ENCODE peak calls at places on chromosomes 11 and 22, in ten cellular contexts. E, O, C, S, D, B, Z, V, J and H are unnamed samples.

GRCh38 chr22:40654522-40655167 is 18.1 kb upstream of the MRTFA start:
- DNase-seq in B (peak), C (no peak), E (peak), V (peak), D (no peak), S (peak), O (peak), J (peak), Z (peak), H (peak)

GRCh38 chr11:81644239-81644840 is 1089.3 kb downstream of the FAM181B start:
- DNase-seq in C (no peak), D (no peak), B (no peak), E (peak), S (peak), V (peak), Z (no peak), O (peak), J (no peak), H (peak)

GRCh38 chr11:23866641-23867040 is 630.2 kb upstream of the LUZP2 start:
- DNase-seq in B (no peak), S (no peak), O (peak), Z (no peak), D (no peak), J (no peak), C (no peak), V (peak), E (peak), H (no peak)

GRCh38 chr11:10594407-10594806 is 25.9 kb upstream of the LYVE1 start:
- DNase-seq in Z (no peak), O (no peak), B (no peak), D (peak), C (no peak), E (no peak), J (no peak), V (peak), S (no peak), H (no peak)

GRCh38 chr22:42439021-42439420 is 6.8 kb upstream of the NFAM1 start:
- DNase-seq in S (no peak), V (no peak), Z (no peak), B (no peak), J (no peak), D (no peak), E (no peak), C (no peak), O (no peak), H (no peak)

GRCh38 chr11:128342511-128343133 is 244.7 kb downstream of the ETS1 start:
- DNase-seq in J (peak), D (no peak), Z (no peak), B (peak), S (peak), O (peak), C (peak), V (peak), E (peak), H (peak)

GRCh38 chr11:12330491-12331231 is 46.7 kb upstream of the PARVA start:
- DNase-seq in V (peak), C (no peak), S (no peak), J (no peak), E (no peak), O (no peak), B (no peak), Z (peak), D (no peak), H (peak)

GRCh38 chr11:63165710-63166310 is 21.8 kb upstream of the SLC22A24 start:
- DNase-seq in E (peak), B (no peak), V (peak), C (no peak), D (no peak), Z (no peak), S (no peak), O (no peak), J (no peak), H (no peak)

GRCh38 chr11:130449996-130450419 is 1.6 kb downstream of the ADAMTS15 start:
- DNase-seq in V (peak), E (peak), S (peak), J (no peak), Z (no peak), D (peak), O (no peak), B (no peak), C (no peak), H (peak)

GRCh38 chr11:61866231-61866957 is 25.0 kb downstream of the FADS3 start:
- DNase-seq in Z (no peak), S (no peak), C (no peak), D (no peak), E (no peak), B (no peak), V (peak), J (no peak), O (no peak), H (no peak)

GRCh38 chr11:122706261-122706660 is 50.7 kb downstream of the UBASH3B start:
- DNase-seq in V (no peak), C (no peak), S (peak), B (no peak), O (peak), D (peak), J (peak), E (peak), Z (no peak), H (peak)

GRCh38 chr11:35549787-35550186 is 24.4 kb upstream of the PAMR1 start:
- DNase-seq in C (no peak), B (peak), J (peak), Z (no peak), S (peak), O (peak), D (peak), E (peak), V (peak), H (peak)

GRCh38 chr11:111840143-111840542 is 31.2 kb downstream of the ALG9 start:
- DNase-seq in Z (no peak), D (no peak), E (no peak), O (no peak), B (no peak), J (no peak), C (no peak), S (peak), V (no peak), H (no peak)

GRCh38 chr22:46641829-46642266 is 21.7 kb downstream of the GRAMD4 start:
- DNase-seq in S (peak), B (no peak), V (no peak), C (no peak), D (no peak), Z (no peak), J (no peak), O (no peak), E (no peak), H (peak)

GRCh38 chr11:124602193-124602592 is 9.0 kb upstream of the PANX3 start:
- DNase-seq in J (no peak), V (peak), S (no peak), D (no peak), B (no peak), E (peak), O (no peak), C (no peak), Z (no peak), H (no peak)

GRCh38 chr11:6611092-6612007 is 666 bp downstream of the TAF10 start:
- DNase-seq in S (peak), D (no peak), O (no peak), Z (no peak), B (no peak), V (peak), J (no peak), C (no peak), E (peak), H (peak)

GRCh38 chr11:2738551-2739431 is 39.0 kb upstream of the KCNQ1OT1 start:
- DNase-seq in E (no peak), D (no peak), C (no peak), B (no peak), O (no peak), S (no peak), V (no peak), J (no peak), Z (no peak), H (no peak)

GRCh38 chr11:68013611-68014156 is 3.6 kb downstream of the ALDH3B1 start:
- DNase-seq in C (no peak), B (no peak), D (peak), J (no peak), O (no peak), S (no peak), E (no peak), V (no peak), Z (no peak), H (no peak)
- H3K4me3 ChIP-seq in C (no peak), B (no peak), D (no peak), J (no peak), O (peak), S (no peak), E (no peak), V (no peak), Z (no peak), H (no peak)

GRCh38 chr11:7903940-7904339 is 27.1 kb downstream of the OR10A6 start:
- DNase-seq in B (no peak), C (no peak), D (no peak), E (no peak), J (no peak), V (no peak), Z (no peak), O (no peak), S (no peak), H (no peak)
- H3K4me3 ChIP-seq in B (no peak), C (no peak), D (no peak), E (no peak), J (no peak), V (no peak), Z (no peak), O (no peak), S (no peak), H (no peak)

GRCh38 chr11:120814531-120815259 is 209.2 kb upstream of the TBCEL start:
- DNase-seq in Z (no peak), S (no peak), D (no peak), O (no peak), J (no peak), E (no peak), V (no peak), B (no peak), C (no peak), H (no peak)
- H3K4me3 ChIP-seq in Z (no peak), S (no peak), D (no peak), O (no peak), J (no peak), E (no peak), V (no peak), B (no peak), C (no peak), H (no peak)

GRCh38 chr11:90286640-90287039 is 63.8 kb upstream of the CHORDC1 start:
- DNase-seq in S (no peak), D (no peak), V (no peak), J (no peak), O (no peak), E (no peak), C (no peak), Z (no peak), B (no peak), H (no peak)
- H3K4me3 ChIP-seq in S (no peak), D (no peak), V (no peak), J (no peak), O (no peak), E (no peak), C (no peak), Z (no peak), B (no peak), H (no peak)